ENCODE peak calls at places on chromosomes 5 and 9, in ten cellular contexts. One of them, this sample, is unnamed.

GRCh38 chr5:96661101-96661840 is 905 bp upstream of the CAST start:
- DNase-seq in upper lobe of right lung: no peak
- DNase-seq in kidney: no peak
- DNase-seq in H1: no peak
- DNase-seq in coronary artery: no peak
- DNase-seq in lower lobe of right lung: no peak
- DNase-seq in neuronal stem cell: peak
- DNase-seq in sigmoid colon: peak
- DNase-seq in A549: peak
- DNase-seq in body of pancreas: peak
- DNase-seq in this sample: no peak

GRCh38 chr9:18666987-18667772 is 193.2 kb downstream of the ADAMTSL1 start:
- DNase-seq in upper lobe of right lung: no peak
- DNase-seq in kidney: no peak
- DNase-seq in H1: no peak
- DNase-seq in coronary artery: no peak
- DNase-seq in lower lobe of right lung: no peak
- DNase-seq in neuronal stem cell: no peak
- DNase-seq in sigmoid colon: no peak
- DNase-seq in A549: no peak
- DNase-seq in body of pancreas: no peak
- DNase-seq in this sample: no peak

GRCh38 chr5:122515709-122516431 is 203.8 kb downstream of the SNCAIP start:
- DNase-seq in upper lobe of right lung: no peak
- DNase-seq in kidney: no peak
- DNase-seq in H1: no peak
- DNase-seq in coronary artery: no peak
- DNase-seq in lower lobe of right lung: no peak
- DNase-seq in neuronal stem cell: peak
- DNase-seq in sigmoid colon: peak
- DNase-seq in A549: peak
- DNase-seq in body of pancreas: peak
- DNase-seq in this sample: peak

GRCh38 chr5:165057156-165057555 is 1551.7 kb downstream of the MAT2B start:
- DNase-seq in upper lobe of right lung: no peak
- DNase-seq in kidney: no peak
- DNase-seq in H1: no peak
- DNase-seq in coronary artery: no peak
- DNase-seq in lower lobe of right lung: no peak
- DNase-seq in neuronal stem cell: no peak
- DNase-seq in sigmoid colon: no peak
- DNase-seq in A549: no peak
- DNase-seq in body of pancreas: no peak
- DNase-seq in this sample: no peak

GRCh38 chr9:89528540-89528939 is 30.6 kb upstream of the SEMA4D start:
- DNase-seq in upper lobe of right lung: no peak
- DNase-seq in kidney: no peak
- DNase-seq in H1: no peak
- DNase-seq in coronary artery: no peak
- DNase-seq in lower lobe of right lung: no peak
- DNase-seq in neuronal stem cell: no peak
- DNase-seq in sigmoid colon: no peak
- DNase-seq in A549: peak
- DNase-seq in body of pancreas: no peak
- DNase-seq in this sample: no peak

GRCh38 chr9:134396825-134397224 is 70.6 kb downstream of the RXRA start:
- DNase-seq in upper lobe of right lung: no peak
- DNase-seq in kidney: no peak
- DNase-seq in H1: no peak
- DNase-seq in coronary artery: no peak
- DNase-seq in lower lobe of right lung: no peak
- DNase-seq in neuronal stem cell: no peak
- DNase-seq in sigmoid colon: no peak
- DNase-seq in A549: no peak
- DNase-seq in body of pancreas: no peak
- DNase-seq in this sample: no peak

GRCh38 chr9:89319015-89319905 is 960 bp downstream of the SECISBP2 start:
- DNase-seq in upper lobe of right lung: no peak
- DNase-seq in kidney: no peak
- DNase-seq in H1: no peak
- DNase-seq in coronary artery: no peak
- DNase-seq in lower lobe of right lung: no peak
- DNase-seq in neuronal stem cell: no peak
- DNase-seq in sigmoid colon: no peak
- DNase-seq in A549: no peak
- DNase-seq in body of pancreas: no peak
- DNase-seq in this sample: no peak

GRCh38 chr5:62316110-62316509 is 10.1 kb downstream of the KIF2A start:
- DNase-seq in upper lobe of right lung: no peak
- DNase-seq in kidney: no peak
- DNase-seq in H1: no peak
- DNase-seq in coronary artery: no peak
- DNase-seq in lower lobe of right lung: no peak
- DNase-seq in neuronal stem cell: no peak
- DNase-seq in sigmoid colon: no peak
- DNase-seq in A549: no peak
- DNase-seq in body of pancreas: no peak
- DNase-seq in this sample: no peak

GRCh38 chr5:107184066-107184465 is 486.7 kb downstream of the EFNA5 start:
- DNase-seq in upper lobe of right lung: no peak
- DNase-seq in kidney: no peak
- DNase-seq in H1: no peak
- DNase-seq in coronary artery: no peak
- DNase-seq in lower lobe of right lung: no peak
- DNase-seq in neuronal stem cell: no peak
- DNase-seq in sigmoid colon: no peak
- DNase-seq in A549: no peak
- DNase-seq in body of pancreas: no peak
- DNase-seq in this sample: no peak
- H3K4me3 ChIP-seq in upper lobe of right lung: no peak
- H3K4me3 ChIP-seq in kidney: no peak
- H3K4me3 ChIP-seq in H1: no peak
- H3K4me3 ChIP-seq in coronary artery: no peak
- H3K4me3 ChIP-seq in lower lobe of right lung: no peak
- H3K4me3 ChIP-seq in neuronal stem cell: no peak
- H3K4me3 ChIP-seq in sigmoid colon: no peak
- H3K4me3 ChIP-seq in A549: no peak
- H3K4me3 ChIP-seq in body of pancreas: no peak
- H3K4me3 ChIP-seq in this sample: no peak

GRCh38 chr5:177516601-177517568 is at the start of gene DDX41:
- DNase-seq in upper lobe of right lung: peak
- DNase-seq in kidney: peak
- DNase-seq in H1: peak
- DNase-seq in coronary artery: peak
- DNase-seq in lower lobe of right lung: peak
- DNase-seq in neuronal stem cell: peak
- DNase-seq in sigmoid colon: peak
- DNase-seq in A549: peak
- DNase-seq in body of pancreas: peak
- DNase-seq in this sample: peak

GRCh38 chr5:177514541-177514940 is 2.2 kb downstream of the DDX41 start:
- DNase-seq in upper lobe of right lung: no peak
- DNase-seq in kidney: no peak
- DNase-seq in H1: no peak
- DNase-seq in coronary artery: no peak
- DNase-seq in lower lobe of right lung: no peak
- DNase-seq in neuronal stem cell: no peak
- DNase-seq in sigmoid colon: no peak
- DNase-seq in A549: no peak
- DNase-seq in body of pancreas: no peak
- DNase-seq in this sample: no peak

GRCh38 chr5:177512736-177513380 is 3.2 kb upstream of the DOK3 start:
- DNase-seq in upper lobe of right lung: no peak
- DNase-seq in kidney: no peak
- DNase-seq in H1: no peak
- DNase-seq in coronary artery: peak
- DNase-seq in lower lobe of right lung: no peak
- DNase-seq in neuronal stem cell: no peak
- DNase-seq in sigmoid colon: no peak
- DNase-seq in A549: no peak
- DNase-seq in body of pancreas: no peak
- DNase-seq in this sample: no peak

GRCh38 chr5:177513500-177513899 is 3.3 kb downstream of the DDX41 start:
- DNase-seq in upper lobe of right lung: no peak
- DNase-seq in kidney: peak
- DNase-seq in H1: no peak
- DNase-seq in coronary artery: no peak
- DNase-seq in lower lobe of right lung: no peak
- DNase-seq in neuronal stem cell: no peak
- DNase-seq in sigmoid colon: no peak
- DNase-seq in A549: no peak
- DNase-seq in body of pancreas: no peak
- DNase-seq in this sample: no peak

DNA sequence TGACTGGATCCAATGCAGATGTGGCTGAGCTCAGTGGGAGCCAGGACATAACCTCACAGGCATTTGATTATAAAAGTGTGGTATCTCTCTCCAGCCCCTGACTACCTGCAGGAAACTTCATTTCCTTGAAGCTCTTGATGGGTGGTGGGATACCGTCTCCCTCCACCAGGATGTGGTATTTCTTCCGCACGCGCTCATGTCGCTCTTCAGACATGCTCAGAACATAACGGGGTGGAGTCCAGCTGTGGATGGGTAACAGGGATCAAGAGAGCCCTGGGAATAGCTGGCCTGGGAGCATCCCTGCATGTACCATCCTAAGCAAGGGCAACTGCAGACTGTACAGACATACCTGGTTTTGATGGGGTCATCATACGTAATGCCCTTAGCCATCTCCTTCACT is 1.2 kb downstream of the DDX41 start:
- DNase-seq in upper lobe of right lung: no peak
- DNase-seq in kidney: no peak
- DNase-seq in H1: no peak
- DNase-seq in coronary artery: peak
- DNase-seq in lower lobe of right lung: no peak
- DNase-seq in neuronal stem cell: no peak
- DNase-seq in sigmoid colon: no peak
- DNase-seq in A549: no peak
- DNase-seq in body of pancreas: no peak
- DNase-seq in this sample: no peak
- H3K4me3 ChIP-seq in upper lobe of right lung: peak
- H3K4me3 ChIP-seq in kidney: peak
- H3K4me3 ChIP-seq in H1: peak
- H3K4me3 ChIP-seq in coronary artery: peak
- H3K4me3 ChIP-seq in lower lobe of right lung: peak
- H3K4me3 ChIP-seq in neuronal stem cell: peak
- H3K4me3 ChIP-seq in sigmoid colon: no peak
- H3K4me3 ChIP-seq in A549: peak
- H3K4me3 ChIP-seq in body of pancreas: no peak
- H3K4me3 ChIP-seq in this sample: peak

GRCh38 chr9:96619109-96619435 is 571 bp downstream of the CDC14B start:
- DNase-seq in upper lobe of right lung: no peak
- DNase-seq in kidney: peak
- DNase-seq in H1: no peak
- DNase-seq in coronary artery: no peak
- DNase-seq in lower lobe of right lung: no peak
- DNase-seq in neuronal stem cell: no peak
- DNase-seq in sigmoid colon: peak
- DNase-seq in A549: no peak
- DNase-seq in body of pancreas: no peak
- DNase-seq in this sample: no peak

GRCh38 chr9:96620155-96620514 is 492 bp upstream of the CDC14B start:
- DNase-seq in upper lobe of right lung: no peak
- DNase-seq in kidney: no peak
- DNase-seq in H1: no peak
- DNase-seq in coronary artery: no peak
- DNase-seq in lower lobe of right lung: no peak
- DNase-seq in neuronal stem cell: no peak
- DNase-seq in sigmoid colon: no peak
- DNase-seq in A549: no peak
- DNase-seq in body of pancreas: no peak
- DNase-seq in this sample: no peak

GRCh38 chr9:96621619-96622018 is 2.0 kb upstream of the CDC14B start:
- DNase-seq in upper lobe of right lung: no peak
- DNase-seq in kidney: no peak
- DNase-seq in H1: no peak
- DNase-seq in coronary artery: no peak
- DNase-seq in lower lobe of right lung: no peak
- DNase-seq in neuronal stem cell: no peak
- DNase-seq in sigmoid colon: no peak
- DNase-seq in A549: no peak
- DNase-seq in body of pancreas: no peak
- DNase-seq in this sample: no peak

GRCh38 chr9:96619491-96620154 is at the start of gene CDC14B:
- DNase-seq in upper lobe of right lung: peak
- DNase-seq in kidney: peak
- DNase-seq in H1: peak
- DNase-seq in coronary artery: peak
- DNase-seq in lower lobe of right lung: peak
- DNase-seq in neuronal stem cell: peak
- DNase-seq in sigmoid colon: peak
- DNase-seq in A549: peak
- DNase-seq in body of pancreas: peak
- DNase-seq in this sample: peak

GRCh38 chr9:96620832-96621269 is 1.2 kb upstream of the CDC14B start:
- DNase-seq in upper lobe of right lung: no peak
- DNase-seq in kidney: no peak
- DNase-seq in H1: peak
- DNase-seq in coronary artery: no peak
- DNase-seq in lower lobe of right lung: no peak
- DNase-seq in neuronal stem cell: no peak
- DNase-seq in sigmoid colon: no peak
- DNase-seq in A549: no peak
- DNase-seq in body of pancreas: no peak
- DNase-seq in this sample: no peak
- H3K4me3 ChIP-seq in upper lobe of right lung: no peak
- H3K4me3 ChIP-seq in kidney: no peak
- H3K4me3 ChIP-seq in H1: peak
- H3K4me3 ChIP-seq in coronary artery: no peak
- H3K4me3 ChIP-seq in lower lobe of right lung: no peak
- H3K4me3 ChIP-seq in neuronal stem cell: peak
- H3K4me3 ChIP-seq in sigmoid colon: no peak
- H3K4me3 ChIP-seq in A549: no peak
- H3K4me3 ChIP-seq in body of pancreas: no peak
- H3K4me3 ChIP-seq in this sample: no peak

GRCh38 chr5:187617-188451 is 3.5 kb upstream of the LRRC14B start:
- DNase-seq in upper lobe of right lung: no peak
- DNase-seq in kidney: peak
- DNase-seq in H1: no peak
- DNase-seq in coronary artery: no peak
- DNase-seq in lower lobe of right lung: no peak
- DNase-seq in neuronal stem cell: no peak
- DNase-seq in sigmoid colon: peak
- DNase-seq in A549: no peak
- DNase-seq in body of pancreas: no peak
- DNase-seq in this sample: no peak

GRCh38 chr5:186091-187041 is 4.9 kb upstream of the LRRC14B start:
- DNase-seq in upper lobe of right lung: no peak
- DNase-seq in kidney: peak
- DNase-seq in H1: no peak
- DNase-seq in coronary artery: no peak
- DNase-seq in lower lobe of right lung: no peak
- DNase-seq in neuronal stem cell: no peak
- DNase-seq in sigmoid colon: peak
- DNase-seq in A549: no peak
- DNase-seq in body of pancreas: no peak
- DNase-seq in this sample: no peak

GRCh38 chr5:188488-189481 is 2.5 kb upstream of the LRRC14B start:
- DNase-seq in upper lobe of right lung: peak
- DNase-seq in kidney: peak
- DNase-seq in H1: peak
- DNase-seq in coronary artery: peak
- DNase-seq in lower lobe of right lung: peak
- DNase-seq in neuronal stem cell: peak
- DNase-seq in sigmoid colon: peak
- DNase-seq in A549: peak
- DNase-seq in body of pancreas: peak
- DNase-seq in this sample: peak

GRCh38 chr5:185095-186070 is 5.9 kb upstream of the LRRC14B start:
- DNase-seq in upper lobe of right lung: no peak
- DNase-seq in kidney: peak
- DNase-seq in H1: no peak
- DNase-seq in coronary artery: no peak
- DNase-seq in lower lobe of right lung: peak
- DNase-seq in neuronal stem cell: no peak
- DNase-seq in sigmoid colon: peak
- DNase-seq in A549: no peak
- DNase-seq in body of pancreas: no peak
- DNase-seq in this sample: no peak

GRCh38 chr5:187042-187431 is 4.3 kb upstream of the LRRC14B start:
- DNase-seq in upper lobe of right lung: no peak
- DNase-seq in kidney: peak
- DNase-seq in H1: no peak
- DNase-seq in coronary artery: no peak
- DNase-seq in lower lobe of right lung: no peak
- DNase-seq in neuronal stem cell: no peak
- DNase-seq in sigmoid colon: peak
- DNase-seq in A549: no peak
- DNase-seq in body of pancreas: no peak
- DNase-seq in this sample: no peak
- H3K4me3 ChIP-seq in upper lobe of right lung: no peak
- H3K4me3 ChIP-seq in kidney: no peak
- H3K4me3 ChIP-seq in H1: no peak
- H3K4me3 ChIP-seq in coronary artery: no peak
- H3K4me3 ChIP-seq in lower lobe of right lung: no peak
- H3K4me3 ChIP-seq in neuronal stem cell: no peak
- H3K4me3 ChIP-seq in sigmoid colon: no peak
- H3K4me3 ChIP-seq in A549: no peak
- H3K4me3 ChIP-seq in body of pancreas: no peak
- H3K4me3 ChIP-seq in this sample: no peak

This sample was measured in HFF-Myc.